ENCODE peak calls at places on chromosomes 16 and 17, in seven cellular contexts. One of them, this sample, is unnamed.

GRCh38 chr17:4509923-4510614 is 11.4 kb downstream of the SPNS2 start:
- DNase-seq in Daoy: no peak
- DNase-seq in DMS 273 treated with DMSO at 0.1 percent for 48 hours: no peak
- DNase-seq in activated effector memory CD4-positive, alpha-beta T cell treated with anti-CD3 and anti-CD28 coated beads, Interleukin-2, amount 50 U/mL, for 16 hours: no peak
- DNase-seq in SK-N-MC: no peak
- DNase-seq in AG09319: no peak
- DNase-seq in retina: no peak
- DNase-seq in this sample: no peak

GRCh38 chr16:85330694-85331188 is 218.5 kb upstream of the CIBAR2 start:
- DNase-seq in Daoy: peak; percentile 81
- DNase-seq in DMS 273 treated with DMSO at 0.1 percent for 48 hours: peak; percentile 78
- DNase-seq in activated effector memory CD4-positive, alpha-beta T cell treated with anti-CD3 and anti-CD28 coated beads, Interleukin-2, amount 50 U/mL, for 16 hours: no peak
- DNase-seq in AG09319: peak; percentile 63
- DNase-seq in retina: no peak
- DNase-seq in SK-N-MC: no peak
- DNase-seq in this sample: no peak

GRCh38 chr16:31420037-31420436 is 8.1 kb downstream of the COX6A2 start:
- DNase-seq in activated effector memory CD4-positive, alpha-beta T cell treated with anti-CD3 and anti-CD28 coated beads, Interleukin-2, amount 50 U/mL, for 16 hours: no peak
- DNase-seq in AG09319: no peak
- DNase-seq in Daoy: no peak
- DNase-seq in DMS 273 treated with DMSO at 0.1 percent for 48 hours: no peak
- DNase-seq in SK-N-MC: no peak
- DNase-seq in retina: no peak
- DNase-seq in this sample: no peak

GRCh38 chr16:23469814-23470213 is 16.8 kb upstream of the COG7 start:
- DNase-seq in AG09319: no peak
- DNase-seq in activated effector memory CD4-positive, alpha-beta T cell treated with anti-CD3 and anti-CD28 coated beads, Interleukin-2, amount 50 U/mL, for 16 hours: no peak
- DNase-seq in retina: no peak
- DNase-seq in DMS 273 treated with DMSO at 0.1 percent for 48 hours: no peak
- DNase-seq in Daoy: peak; percentile 56
- DNase-seq in SK-N-MC: no peak
- DNase-seq in this sample: peak; percentile 47

GRCh38 chr17:48330877-48331276 is 99.1 kb downstream of the SKAP1 start:
- DNase-seq in AG09319: no peak
- DNase-seq in SK-N-MC: no peak
- DNase-seq in retina: no peak
- DNase-seq in DMS 273 treated with DMSO at 0.1 percent for 48 hours: no peak
- DNase-seq in activated effector memory CD4-positive, alpha-beta T cell treated with anti-CD3 and anti-CD28 coated beads, Interleukin-2, amount 50 U/mL, for 16 hours: no peak
- DNase-seq in Daoy: no peak
- DNase-seq in this sample: no peak

GRCh38 chr16:2467301-2468141 is 3.6 kb upstream of the NTN3 start:
- DNase-seq in SK-N-MC: no peak
- DNase-seq in AG09319: no peak
- DNase-seq in retina: peak; percentile 79
- DNase-seq in DMS 273 treated with DMSO at 0.1 percent for 48 hours: peak; percentile 46
- DNase-seq in Daoy: peak; percentile 84
- DNase-seq in activated effector memory CD4-positive, alpha-beta T cell treated with anti-CD3 and anti-CD28 coated beads, Interleukin-2, amount 50 U/mL, for 16 hours: no peak
- DNase-seq in this sample: no peak

GRCh38 chr17:48522031-48522593 is 8.7 kb downstream of the HOXB1 start:
- DNase-seq in DMS 273 treated with DMSO at 0.1 percent for 48 hours: no peak
- DNase-seq in activated effector memory CD4-positive, alpha-beta T cell treated with anti-CD3 and anti-CD28 coated beads, Interleukin-2, amount 50 U/mL, for 16 hours: peak; percentile 28
- DNase-seq in retina: no peak
- DNase-seq in Daoy: no peak
- DNase-seq in AG09319: no peak
- DNase-seq in SK-N-MC: no peak
- DNase-seq in this sample: no peak

GRCh38 chr17:38421224-38421841 is 6.9 kb upstream of the ARHGAP23 start:
- DNase-seq in retina: peak; percentile 38
- DNase-seq in activated effector memory CD4-positive, alpha-beta T cell treated with anti-CD3 and anti-CD28 coated beads, Interleukin-2, amount 50 U/mL, for 16 hours: no peak
- DNase-seq in AG09319: no peak
- DNase-seq in SK-N-MC: no peak
- DNase-seq in Daoy: no peak
- DNase-seq in DMS 273 treated with DMSO at 0.1 percent for 48 hours: no peak
- DNase-seq in this sample: no peak

GRCh38 chr16:55914383-55914782 is 39.2 kb upstream of the CES5A start:
- DNase-seq in Daoy: no peak
- DNase-seq in DMS 273 treated with DMSO at 0.1 percent for 48 hours: no peak
- DNase-seq in SK-N-MC: no peak
- DNase-seq in retina: no peak
- DNase-seq in activated effector memory CD4-positive, alpha-beta T cell treated with anti-CD3 and anti-CD28 coated beads, Interleukin-2, amount 50 U/mL, for 16 hours: no peak
- DNase-seq in AG09319: no peak
- DNase-seq in this sample: no peak

GRCh38 chr17:29251969-29252866 is 5.6 kb downstream of the CRYBA1 start:
- DNase-seq in Daoy: no peak
- DNase-seq in SK-N-MC: peak; percentile 24
- DNase-seq in DMS 273 treated with DMSO at 0.1 percent for 48 hours: no peak
- DNase-seq in retina: no peak
- DNase-seq in AG09319: no peak
- DNase-seq in activated effector memory CD4-positive, alpha-beta T cell treated with anti-CD3 and anti-CD28 coated beads, Interleukin-2, amount 50 U/mL, for 16 hours: no peak
- DNase-seq in this sample: no peak

GRCh38 chr17:1322469-1322868 is 43.0 kb downstream of the TRARG1 start:
- DNase-seq in activated effector memory CD4-positive, alpha-beta T cell treated with anti-CD3 and anti-CD28 coated beads, Interleukin-2, amount 50 U/mL, for 16 hours: peak; percentile 16
- DNase-seq in DMS 273 treated with DMSO at 0.1 percent for 48 hours: no peak
- DNase-seq in AG09319: no peak
- DNase-seq in Daoy: no peak
- DNase-seq in SK-N-MC: no peak
- DNase-seq in retina: no peak
- DNase-seq in this sample: no peak

GRCh38 chr17:61384384-61385090 is 15.1 kb upstream of the TBX2 start:
- DNase-seq in Daoy: no peak
- DNase-seq in DMS 273 treated with DMSO at 0.1 percent for 48 hours: no peak
- DNase-seq in AG09319: no peak
- DNase-seq in retina: no peak
- DNase-seq in SK-N-MC: no peak
- DNase-seq in activated effector memory CD4-positive, alpha-beta T cell treated with anti-CD3 and anti-CD28 coated beads, Interleukin-2, amount 50 U/mL, for 16 hours: peak; percentile 55
- DNase-seq in this sample: no peak

This sample was measured in lung.